ENCODE peak calls at places on chromosomes 12 and 14, in seven cellular contexts. L is heart left ventricle; J is CD8-positive, alpha-beta T cell; E is colonic mucosa; K is fibroblast of lung; W is tibial nerve; D is right lobe of liver. V is an unnamed sample.

GRCh38 chr12:90098132-90098779 is 389.6 kb upstream of the ATP2B1 start:
- DNase-seq in L (no peak), J (no peak), E (no peak), K (peak), W (no peak), D (no peak), V (no peak)

GRCh38 chr12:124610629-124611558 is 43.5 kb upstream of the NCOR2 start:
- DNase-seq in L (no peak), J (no peak), E (no peak), K (no peak), W (no peak), D (peak), V (no peak)

GRCh38 chr14:92794547-92794941 is 439 bp downstream of the GOLGA5 start:
- DNase-seq in L (peak), J (peak), E (no peak), K (peak), W (no peak), D (no peak), V (no peak)

GRCh38 chr12:96274331-96274730 is 80.2 kb downstream of the ELK3 start:
- DNase-seq in L (no peak), J (no peak), E (no peak), K (peak), W (no peak), D (no peak), V (no peak)

GRCh38 chr14:27553820-27554219 is 956.0 kb upstream of the NOVA1 start:
- DNase-seq in L (no peak), J (no peak), E (no peak), K (peak), W (no peak), D (no peak), V (no peak)

GRCh38 chr12:5438671-5439200 is 6.8 kb downstream of the NTF3 start:
- DNase-seq in L (no peak), J (no peak), E (no peak), K (peak), W (no peak), D (no peak), V (no peak)

GRCh38 chr12:52810554-52810953 is 3.4 kb downstream of the KRT4 start:
- DNase-seq in L (no peak), J (no peak), E (no peak), K (no peak), W (no peak), D (no peak), V (no peak)

GRCh38 chr12:12770262-12770661 is 15.2 kb upstream of the APOLD1 start:
- DNase-seq in L (no peak), J (no peak), E (no peak), K (no peak), W (no peak), D (no peak), V (no peak)

GRCh38 chr12:1927751-1928351 is 9.4 kb upstream of the CACNA2D4 start:
- DNase-seq in L (peak), J (no peak), E (peak), K (no peak), W (no peak), D (no peak), V (no peak)

GRCh38 chr12:30519535-30519934 is 176.1 kb downstream of the IPO8 start:
- DNase-seq in L (no peak), J (no peak), E (no peak), K (no peak), W (no peak), D (no peak), V (no peak)

GRCh38 chr12:4700621-4701026 is 19.6 kb upstream of the GALNT8 start:
- DNase-seq in L (peak), J (no peak), E (no peak), K (peak), W (peak), D (no peak), V (no peak)

GRCh38 chr12:126247936-126248335 is 1182.7 kb downstream of the AACS start:
- DNase-seq in L (no peak), J (no peak), E (no peak), K (peak), W (no peak), D (no peak), V (no peak)

GRCh38 chr14:101889898-101890297 is 74.5 kb upstream of the DYNC1H1 start:
- DNase-seq in L (no peak), J (no peak), E (peak), K (no peak), W (no peak), D (no peak), V (no peak)

GRCh38 chr14:56273151-56273550 is 154.9 kb downstream of the PELI2 start:
- DNase-seq in L (no peak), J (no peak), E (no peak), K (peak), W (no peak), D (no peak), V (peak)

GRCh38 chr12:91094036-91094660 is 17.1 kb downstream of the LUM start:
- DNase-seq in L (no peak), J (no peak), E (no peak), K (no peak), W (no peak), D (no peak), V (no peak)

GRCh38 chr12:121829250-121829918 is 25.6 kb downstream of the SETD1B start:
- DNase-seq in L (no peak), J (no peak), E (no peak), K (no peak), W (no peak), D (no peak), V (no peak)

GRCh38 chr14:54737132-54737711 is 165.4 kb downstream of the GCH1 start:
- DNase-seq in L (no peak), J (no peak), E (no peak), K (peak), W (no peak), D (no peak), V (peak)

GRCh38 chr14:98370352-98370751 is 901.6 kb downstream of the BCL11B start:
- DNase-seq in L (no peak), J (no peak), E (no peak), K (no peak), W (no peak), D (no peak), V (no peak)

GRCh38 chr14:64990291-64990690 is 3.6 kb downstream of the FNTB start:
- DNase-seq in L (no peak), J (no peak), E (no peak), K (no peak), W (no peak), D (no peak), V (no peak)

GRCh38 chr12:77615331-77615730 is 215.4 kb upstream of the NAV3 start:
- DNase-seq in L (no peak), J (no peak), E (no peak), K (no peak), W (no peak), D (no peak), V (peak)
- TF ChIP-seq CTCF in L (no peak), J (no peak), E (no peak), K (no peak), W (no peak), D (no peak), V (peak)

GRCh38 chr14:76237349-76237990 is 85.7 kb downstream of the GPATCH2L start:
- DNase-seq in L (no peak), J (no peak), E (no peak), K (no peak), W (no peak), D (no peak), V (no peak)
- H3K27ac ChIP-seq in L (no peak), J (no peak), E (no peak), K (no peak), W (no peak), D (no peak), V (no peak)

DNA sequence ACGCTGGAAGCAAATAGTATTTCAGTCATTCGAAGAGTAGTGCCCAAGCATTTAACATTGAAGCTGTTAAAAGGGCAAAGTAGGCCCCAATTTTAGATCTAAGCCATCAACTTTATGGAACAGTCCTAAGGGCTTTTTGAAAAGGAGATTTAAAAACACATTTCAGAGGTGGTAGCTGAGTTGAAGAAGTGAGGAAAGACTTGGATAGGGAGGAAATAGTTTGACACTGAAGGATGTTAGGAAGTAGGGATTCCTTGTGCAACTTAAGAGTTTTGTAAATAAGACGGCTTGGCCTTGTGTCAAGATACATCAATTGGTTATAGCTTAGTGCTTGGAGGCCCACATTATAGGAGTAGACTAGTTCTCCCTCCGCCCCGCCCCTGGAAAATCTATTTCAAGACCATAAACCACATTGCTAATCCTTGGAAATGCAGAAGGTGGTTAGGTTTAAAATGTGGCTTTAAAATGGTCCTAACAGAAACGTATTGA is 822 bp upstream of the TUBA1B start:
- DNase-seq in L (no peak), J (no peak), E (peak), K (peak), W (no peak), D (no peak), V (no peak)
- H3K4me3 ChIP-seq in L (peak), J (peak), E (peak), K (peak), W (peak), D (peak), V (peak)

GRCh38 chr14:106788534-106788933 is 1262.2 kb downstream of the TMEM121 start:
- DNase-seq in L (no peak), J (no peak), E (no peak), K (no peak), W (no peak), D (no peak), V (no peak)

GRCh38 chr14:106792543-106792942 is 1266.2 kb downstream of the TMEM121 start:
- DNase-seq in L (no peak), J (no peak), E (no peak), K (no peak), W (no peak), D (no peak), V (no peak)

GRCh38 chr14:106790189-106791036 is 1264.0 kb downstream of the TMEM121 start:
- DNase-seq in L (no peak), J (peak), E (peak), K (no peak), W (no peak), D (peak), V (no peak)

GRCh38 chr14:106786697-106787096 is 1260.3 kb downstream of the TMEM121 start:
- DNase-seq in L (no peak), J (no peak), E (no peak), K (no peak), W (no peak), D (no peak), V (no peak)

DNA sequence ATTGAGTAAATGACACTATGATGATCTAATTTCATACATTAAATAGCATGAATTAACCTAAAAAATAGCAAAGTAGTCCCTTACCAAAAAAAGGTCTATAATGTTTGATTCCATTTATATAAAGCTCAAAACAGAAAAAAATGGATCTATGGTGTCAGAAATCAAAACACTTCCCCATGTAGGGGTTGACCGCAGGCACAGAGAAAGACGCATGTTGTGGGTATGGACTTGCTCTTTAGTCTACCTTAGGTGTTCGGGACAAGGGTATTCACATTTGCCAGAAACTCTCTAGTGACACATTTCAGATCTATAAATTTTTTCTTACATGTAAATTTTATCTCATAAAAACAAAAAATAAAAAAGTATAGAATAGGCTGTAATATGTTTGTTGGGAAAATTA is 1262.9 kb downstream of the TMEM121 start:
- DNase-seq in L (no peak), J (no peak), E (no peak), K (no peak), W (no peak), D (no peak), V (no peak)
- TF ChIP-seq CTCF in L (no peak), J (no peak), E (no peak), K (no peak), W (no peak), D (no peak), V (no peak)

GRCh38 chr12:15220961-15221885 is at the start of gene RERG:
- DNase-seq in L (peak), J (peak), E (peak), K (peak), W (peak), D (peak), V (peak)
- H3K27ac ChIP-seq in L (peak), J (no peak), E (peak), K (no peak), W (peak), D (peak), V (no peak)

DNA sequence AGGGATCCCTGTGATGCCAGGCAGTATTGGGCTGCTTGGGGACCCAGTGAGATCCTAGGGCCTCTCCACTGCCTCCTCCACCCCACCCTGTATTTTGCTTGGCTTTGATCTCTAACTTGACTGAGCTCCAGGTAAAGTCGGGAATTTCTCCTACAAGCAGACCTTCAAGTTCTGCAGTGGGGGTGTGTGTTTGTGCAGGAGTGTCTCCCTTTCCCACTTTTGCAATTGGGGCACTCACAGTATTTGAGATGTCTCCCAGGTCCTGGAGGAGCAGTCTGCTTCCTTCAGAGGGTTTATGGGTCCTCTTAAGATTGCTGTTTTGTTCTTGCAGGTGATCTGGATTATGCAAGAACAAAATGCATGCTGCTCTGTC is 68.9 kb downstream of the ALG10B start:
- DNase-seq in L (no peak), J (no peak), E (no peak), K (no peak), W (no peak), D (no peak), V (no peak)
- H3K4me3 ChIP-seq in L (no peak), J (no peak), E (no peak), K (no peak), W (no peak), D (no peak), V (no peak)

GRCh38 chr14:33460119-33460518 is 490.8 kb downstream of the EGLN3 start:
- DNase-seq in L (no peak), J (no peak), E (no peak), K (peak), W (no peak), D (no peak), V (no peak)

GRCh38 chr14:33455998-33456397 is 494.9 kb downstream of the EGLN3 start:
- DNase-seq in L (no peak), J (no peak), E (no peak), K (peak), W (no peak), D (no peak), V (no peak)

GRCh38 chr14:33457021-33457420 is 493.9 kb downstream of the EGLN3 start:
- DNase-seq in L (no peak), J (no peak), E (no peak), K (peak), W (no peak), D (no peak), V (no peak)

GRCh38 chr14:33454707-33455106 is 496.2 kb downstream of the EGLN3 start:
- DNase-seq in L (no peak), J (no peak), E (no peak), K (no peak), W (no peak), D (no peak), V (no peak)

GRCh38 chr14:33457617-33458016 is 493.3 kb downstream of the EGLN3 start:
- DNase-seq in L (no peak), J (no peak), E (no peak), K (no peak), W (no peak), D (no peak), V (no peak)
- TF ChIP-seq CTCF in L (no peak), J (no peak), E (no peak), K (no peak), W (no peak), D (no peak), V (no peak)

V was measured in brain microvascular endothelial cell.